ENCODE peak calls at places on chromosomes 7 and 10, in four cellular contexts. One of them, this sample, is unnamed.

GRCh38 chr10:69728335-69728861 is 73.3 kb upstream of the COL13A1 start:
- DNase-seq in right lobe of liver: no peak
- DNase-seq in stomach: no peak
- DNase-seq in heart left ventricle: peak; percentile 61
- DNase-seq in this sample: peak; percentile 51

GRCh38 chr10:11874568-11875182 is 51.5 kb downstream of the PROSER2 start:
- DNase-seq in right lobe of liver: peak; percentile 72
- DNase-seq in stomach: peak; percentile 47
- DNase-seq in heart left ventricle: peak; percentile 44
- DNase-seq in this sample: peak; percentile 72

GRCh38 chr10:47279276-47279675 is 20.7 kb upstream of the GDF10 start:
- DNase-seq in right lobe of liver: no peak
- DNase-seq in stomach: no peak
- DNase-seq in heart left ventricle: no peak
- DNase-seq in this sample: no peak

GRCh38 chr10:46530249-46531186 is 25.9 kb downstream of the GPRIN2 start:
- DNase-seq in right lobe of liver: no peak
- DNase-seq in stomach: peak; percentile 24
- DNase-seq in heart left ventricle: peak; percentile 9
- DNase-seq in this sample: no peak

GRCh38 chr7:37642028-37642540 is 41.5 kb upstream of the GPR141 start:
- DNase-seq in right lobe of liver: no peak
- DNase-seq in stomach: no peak
- DNase-seq in heart left ventricle: no peak
- DNase-seq in this sample: no peak

GRCh38 chr10:35594115-35594849 is 10.9 kb upstream of the GJD4 start:
- DNase-seq in right lobe of liver: no peak
- DNase-seq in stomach: no peak
- DNase-seq in heart left ventricle: no peak
- DNase-seq in this sample: no peak

GRCh38 chr7:43113622-43114450 is 1.4 kb downstream of the HECW1 start:
- DNase-seq in right lobe of liver: no peak
- DNase-seq in stomach: no peak
- DNase-seq in heart left ventricle: no peak
- DNase-seq in this sample: no peak

GRCh38 chr7:18706648-18707047 is 211.1 kb downstream of the HDAC9 start:
- DNase-seq in right lobe of liver: no peak
- DNase-seq in stomach: no peak
- DNase-seq in heart left ventricle: no peak
- DNase-seq in this sample: no peak

GRCh38 chr10:420154-421121 is 269.0 kb downstream of the DIP2C start:
- DNase-seq in right lobe of liver: no peak
- DNase-seq in stomach: no peak
- DNase-seq in heart left ventricle: no peak
- DNase-seq in this sample: no peak

GRCh38 chr7:1946461-1947450 is 276.7 kb downstream of the ELFN1 start:
- DNase-seq in right lobe of liver: no peak
- DNase-seq in stomach: no peak
- DNase-seq in heart left ventricle: no peak
- DNase-seq in this sample: no peak

GRCh38 chr7:105015631-105015965 is 1.6 kb downstream of the KMT2E start:
- DNase-seq in right lobe of liver: no peak
- DNase-seq in stomach: peak; percentile 53
- DNase-seq in heart left ventricle: no peak
- DNase-seq in this sample: no peak

GRCh38 chr10:17665742-17666141 is 21.8 kb downstream of the STAM start:
- DNase-seq in right lobe of liver: no peak
- DNase-seq in stomach: no peak
- DNase-seq in heart left ventricle: no peak
- DNase-seq in this sample: no peak

GRCh38 chr7:134890246-134891240 is 95.8 kb upstream of the AGBL3 start:
- DNase-seq in right lobe of liver: peak; percentile 62
- DNase-seq in stomach: no peak
- DNase-seq in heart left ventricle: peak; percentile 73
- DNase-seq in this sample: no peak

GRCh38 chr7:146922777-146923176 is 806.2 kb downstream of the CNTNAP2 start:
- DNase-seq in right lobe of liver: no peak
- DNase-seq in stomach: no peak
- DNase-seq in heart left ventricle: no peak
- DNase-seq in this sample: no peak

GRCh38 chr10:93703841-93704240 is 1.4 kb upstream of the FRA10AC1 start:
- DNase-seq in right lobe of liver: no peak
- DNase-seq in stomach: no peak
- DNase-seq in heart left ventricle: no peak
- DNase-seq in this sample: no peak

GRCh38 chr7:37247881-37248280 is 200.8 kb downstream of the ELMO1 start:
- DNase-seq in right lobe of liver: no peak
- DNase-seq in stomach: no peak
- DNase-seq in heart left ventricle: no peak
- DNase-seq in this sample: peak; percentile 87

GRCh38 chr10:72660220-72660619 is 31.7 kb upstream of the MCU start:
- DNase-seq in right lobe of liver: no peak
- DNase-seq in stomach: no peak
- DNase-seq in heart left ventricle: no peak
- DNase-seq in this sample: no peak

GRCh38 chr10:44589931-44590330 is 205.0 kb upstream of the CXCL12 start:
- DNase-seq in right lobe of liver: no peak
- DNase-seq in stomach: no peak
- DNase-seq in heart left ventricle: no peak
- DNase-seq in this sample: no peak

GRCh38 chr7:95104739-95105138 is 197.3 kb downstream of the PPP1R9A start:
- DNase-seq in right lobe of liver: no peak
- DNase-seq in stomach: no peak
- DNase-seq in heart left ventricle: no peak
- DNase-seq in this sample: no peak

GRCh38 chr7:112669306-112669705 is 120.9 kb downstream of the TMEM168 start:
- DNase-seq in right lobe of liver: no peak
- DNase-seq in stomach: no peak
- DNase-seq in heart left ventricle: no peak
- DNase-seq in this sample: no peak

GRCh38 chr7:44246396-44247113 is 45.8 kb downstream of the YKT6 start:
- DNase-seq in right lobe of liver: no peak
- DNase-seq in stomach: no peak
- DNase-seq in heart left ventricle: no peak
- DNase-seq in this sample: no peak

GRCh38 chr10:116134316-116134715 is 138.7 kb downstream of the GFRA1 start:
- DNase-seq in right lobe of liver: no peak
- DNase-seq in stomach: no peak
- DNase-seq in heart left ventricle: no peak
- DNase-seq in this sample: no peak

GRCh38 chr7:41232086-41232485 is 470.8 kb downstream of the INHBA start:
- DNase-seq in right lobe of liver: no peak
- DNase-seq in stomach: no peak
- DNase-seq in heart left ventricle: no peak
- DNase-seq in this sample: no peak

GRCh38 chr10:68251146-68251545 is 19.2 kb upstream of the ATOH7 start:
- DNase-seq in right lobe of liver: no peak
- DNase-seq in stomach: no peak
- DNase-seq in heart left ventricle: no peak
- DNase-seq in this sample: no peak

GRCh38 chr7:69166979-69167516 is 431.2 kb upstream of the AUTS2 start:
- DNase-seq in right lobe of liver: no peak
- DNase-seq in stomach: no peak
- DNase-seq in heart left ventricle: no peak
- DNase-seq in this sample: no peak

GRCh38 chr7:90669492-90669891 is 73.4 kb downstream of the CDK14 start:
- DNase-seq in right lobe of liver: no peak
- DNase-seq in stomach: no peak
- DNase-seq in heart left ventricle: no peak
- DNase-seq in this sample: no peak

GRCh38 chr10:60299961-60300883 is 89.5 kb downstream of the ANK3 start:
- DNase-seq in right lobe of liver: no peak
- DNase-seq in stomach: no peak
- DNase-seq in heart left ventricle: peak; percentile 42
- DNase-seq in this sample: peak; percentile 43

GRCh38 chr7:20793258-20793657 is 6.6 kb upstream of the SP8 start:
- DNase-seq in right lobe of liver: no peak
- DNase-seq in stomach: no peak
- DNase-seq in heart left ventricle: no peak
- DNase-seq in this sample: no peak

GRCh38 chr7:31687024-31687423 is at the start of gene PPP1R17:
- DNase-seq in right lobe of liver: no peak
- DNase-seq in stomach: no peak
- DNase-seq in heart left ventricle: peak; percentile 49
- DNase-seq in this sample: peak; percentile 36

GRCh38 chr7:74427974-74428373 is 25.7 kb upstream of the GTF2IRD1 start:
- DNase-seq in right lobe of liver: no peak
- DNase-seq in stomach: no peak
- DNase-seq in heart left ventricle: peak; percentile 15
- DNase-seq in this sample: peak; percentile 32

GRCh38 chr10:77667426-77668324 is 30.1 kb upstream of the KCNMA1 start:
- DNase-seq in right lobe of liver: no peak
- DNase-seq in stomach: no peak
- DNase-seq in heart left ventricle: no peak
- DNase-seq in this sample: no peak

GRCh38 chr10:121772406-121772805 is 155.4 kb downstream of the ATE1 start:
- DNase-seq in right lobe of liver: no peak
- DNase-seq in stomach: no peak
- DNase-seq in heart left ventricle: no peak
- DNase-seq in this sample: no peak

GRCh38 chr7:108072116-108072515 is 58.0 kb downstream of the LAMB4 start:
- DNase-seq in right lobe of liver: no peak
- DNase-seq in stomach: no peak
- DNase-seq in heart left ventricle: no peak
- DNase-seq in this sample: no peak

GRCh38 chr7:1925973-1926907 is 256.2 kb downstream of the ELFN1 start:
- DNase-seq in right lobe of liver: no peak
- DNase-seq in stomach: no peak
- DNase-seq in heart left ventricle: no peak
- DNase-seq in this sample: no peak

GRCh38 chr7:74441801-74442200 is 11.9 kb upstream of the GTF2IRD1 start:
- DNase-seq in right lobe of liver: no peak
- DNase-seq in stomach: no peak
- DNase-seq in heart left ventricle: no peak
- DNase-seq in this sample: no peak

GRCh38 chr7:121411597-121411979 is 15.5 kb upstream of the FAM3C start:
- DNase-seq in right lobe of liver: no peak
- DNase-seq in stomach: no peak
- DNase-seq in heart left ventricle: no peak
- DNase-seq in this sample: no peak

GRCh38 chr10:71258446-71259145 is 46.2 kb downstream of the UNC5B start:
- DNase-seq in right lobe of liver: no peak
- DNase-seq in stomach: no peak
- DNase-seq in heart left ventricle: peak; percentile 29
- DNase-seq in this sample: no peak

GRCh38 chr10:3777876-3778707 is 6.9 kb downstream of the KLF6 start:
- DNase-seq in right lobe of liver: no peak
- DNase-seq in stomach: no peak
- DNase-seq in heart left ventricle: no peak
- DNase-seq in this sample: no peak
- H3K4me3 ChIP-seq in right lobe of liver: no peak overlapping the region
- H3K4me3 ChIP-seq in stomach: peak overlapping the region; percentile 69
- H3K4me3 ChIP-seq in heart left ventricle: no peak overlapping the region
- H3K4me3 ChIP-seq in this sample: no peak overlapping the region

DNA sequence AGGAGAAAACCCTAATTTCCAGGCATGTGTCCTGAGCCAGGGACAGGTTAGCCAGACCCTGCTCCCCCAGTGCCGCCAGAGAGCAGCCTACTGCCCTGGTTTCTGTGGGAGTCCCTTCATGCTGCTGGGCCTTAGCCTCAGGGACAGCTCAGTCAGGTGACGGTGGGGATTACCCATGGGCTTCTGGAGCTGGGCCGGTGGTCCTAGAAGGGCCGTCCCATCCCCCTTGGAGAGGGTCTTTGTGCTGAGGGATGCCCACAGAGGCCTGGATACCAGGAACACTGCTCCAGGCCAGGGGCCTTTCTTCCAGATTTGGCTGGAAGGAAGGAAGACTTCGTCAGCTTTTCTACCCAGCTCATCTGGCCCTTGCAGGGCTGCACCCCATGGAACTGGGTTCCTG is 71.4 kb upstream of the ZNF722 start:
- DNase-seq in right lobe of liver: no peak
- DNase-seq in stomach: no peak
- DNase-seq in heart left ventricle: peak; percentile 23
- DNase-seq in this sample: no peak
- H3K9me3 ChIP-seq in right lobe of liver: no peaks in the 10 kb centered on the region
- H3K9me3 ChIP-seq in stomach: peaks cover 13% of the 10 kb centered on the region
- H3K9me3 ChIP-seq in heart left ventricle: no peaks in the 10 kb centered on the region
- H3K9me3 ChIP-seq in this sample: no peaks in the 10 kb centered on the region

GRCh38 chr10:76231258-76231934 is 800.0 kb downstream of the LRMDA start:
- DNase-seq in right lobe of liver: no peak
- DNase-seq in stomach: no peak
- DNase-seq in heart left ventricle: no peak
- DNase-seq in this sample: peak; percentile 75
- H3K4me3 ChIP-seq in right lobe of liver: no peak overlapping the region
- H3K4me3 ChIP-seq in stomach: no peak overlapping the region
- H3K4me3 ChIP-seq in heart left ventricle: no peak overlapping the region
- H3K4me3 ChIP-seq in this sample: no peak overlapping the region

DNA sequence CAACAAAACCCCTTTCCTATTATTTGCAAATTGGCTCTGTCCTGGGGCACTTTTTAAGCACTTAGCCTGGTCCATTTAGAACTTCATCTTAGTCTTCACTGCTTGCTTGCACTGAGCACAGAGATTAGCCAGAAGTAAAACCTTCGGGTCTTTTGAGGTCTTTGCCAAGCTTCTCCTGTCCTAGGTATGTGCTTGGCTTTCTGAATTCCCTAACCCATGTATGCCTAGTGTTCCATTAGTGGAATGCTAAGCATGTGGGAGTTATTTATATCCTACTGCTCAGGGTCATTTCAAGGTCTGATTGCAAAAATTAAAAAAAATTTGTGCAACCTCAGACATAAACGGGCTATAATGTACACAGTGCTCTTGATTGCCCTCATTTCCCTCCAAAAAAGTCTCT is 18.0 kb downstream of the ZNF37A start:
- DNase-seq in right lobe of liver: no peak
- DNase-seq in stomach: no peak
- DNase-seq in heart left ventricle: no peak
- DNase-seq in this sample: no peak
- H3K9me3 ChIP-seq in right lobe of liver: peaks cover under 1% of the 10 kb centered on the region
- H3K9me3 ChIP-seq in stomach: peaks cover 85% of the 10 kb centered on the region
- H3K9me3 ChIP-seq in heart left ventricle: peaks cover 95% of the 10 kb centered on the region
- H3K9me3 ChIP-seq in this sample: peaks cover 39% of the 10 kb centered on the region

DNA sequence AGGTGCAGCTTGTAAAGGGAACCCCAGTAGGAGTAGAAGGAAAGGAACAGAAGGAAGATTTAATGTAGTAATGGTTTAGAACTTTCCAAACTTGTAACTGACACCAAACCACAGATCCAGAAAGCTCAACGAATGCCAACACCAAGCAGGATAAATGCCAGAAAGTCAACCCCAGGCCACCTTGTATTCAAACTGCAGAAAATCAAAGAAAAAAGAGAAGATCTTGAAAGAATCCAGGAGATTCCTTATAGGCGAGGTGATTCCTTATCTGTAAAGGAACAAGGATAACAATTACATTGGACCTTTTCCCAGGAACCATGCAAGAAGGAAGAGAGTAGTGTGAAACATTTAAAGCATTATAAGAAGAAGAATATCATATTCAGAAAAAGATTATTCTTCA is 93.6 kb downstream of the NKX6-2 start:
- DNase-seq in right lobe of liver: no peak
- DNase-seq in stomach: no peak
- DNase-seq in heart left ventricle: no peak
- DNase-seq in this sample: no peak
- H3K4me3 ChIP-seq in right lobe of liver: no peak overlapping the region
- H3K4me3 ChIP-seq in stomach: no peak overlapping the region
- H3K4me3 ChIP-seq in heart left ventricle: no peak overlapping the region
- H3K4me3 ChIP-seq in this sample: no peak overlapping the region